ENCODE peak calls at places on chromosome 15, in four cellular contexts. K, V, T and M are unnamed samples.

GRCh38 chr15:79025201-79025600 is 65.4 kb downstream of the RASGRF1 start:
- DNase-seq in K (peak), V (no peak), T (no peak), M (no peak)

GRCh38 chr15:71595846-71596553 is 214.4 kb upstream of the NR2E3 start:
- DNase-seq in K (no peak), V (no peak), T (no peak), M (no peak)

GRCh38 chr15:85770722-85771041 is 24.0 kb downstream of the KLHL25 start:
- DNase-seq in K (no peak), V (no peak), T (no peak), M (no peak)

GRCh38 chr15:57795261-57795660 is 88.7 kb downstream of the POLR2M start:
- DNase-seq in K (no peak), V (no peak), T (no peak), M (no peak)

GRCh38 chr15:65949482-65949881 is 80.2 kb downstream of the RAB11A start:
- DNase-seq in K (no peak), V (no peak), T (no peak), M (no peak)

GRCh38 chr15:63288778-63289378 is 11.5 kb downstream of the APH1B start:
- DNase-seq in K (no peak), V (no peak), T (no peak), M (no peak)

GRCh38 chr15:42155546-42156265 is 730 bp downstream of the PLA2G4F start:
- DNase-seq in K (peak), V (no peak), T (no peak), M (no peak)

GRCh38 chr15:57444877-57445513 is 68.7 kb downstream of the CGNL1 start:
- DNase-seq in K (no peak), V (no peak), T (no peak), M (no peak)

GRCh38 chr15:91109885-91110284 is 9.8 kb downstream of the SV2B start:
- DNase-seq in K (no peak), V (no peak), T (no peak), M (no peak)

GRCh38 chr15:90557147-90557546 is 27.4 kb downstream of the CRTC3 start:
- DNase-seq in K (no peak), V (no peak), T (peak), M (no peak)

GRCh38 chr15:49300856-49301255 is 122.2 kb upstream of the FGF7 start:
- DNase-seq in K (no peak), V (no peak), T (no peak), M (no peak)

GRCh38 chr15:89356634-89357298 is 22.1 kb upstream of the POLG start:
- DNase-seq in K (no peak), V (no peak), T (no peak), M (no peak)

GRCh38 chr15:79769081-79769481 is 127.7 kb downstream of the MTHFS start:
- DNase-seq in K (no peak), V (no peak), T (no peak), M (no peak)

GRCh38 chr15:31342781-31343626 is 16.4 kb downstream of the KLF13 start:
- DNase-seq in K (no peak), V (no peak), T (no peak), M (no peak)
- H3K4me3 ChIP-seq in K (peak), V (no peak), T (no peak), M (no peak)

GRCh38 chr15:60272623-60273022 is 125.2 kb downstream of the ANXA2 start:
- DNase-seq in K (no peak), V (no peak), T (no peak), M (no peak)
- TF ChIP-seq CTCF in K (no peak), V (no peak), T (no peak), M (no peak)

DNA sequence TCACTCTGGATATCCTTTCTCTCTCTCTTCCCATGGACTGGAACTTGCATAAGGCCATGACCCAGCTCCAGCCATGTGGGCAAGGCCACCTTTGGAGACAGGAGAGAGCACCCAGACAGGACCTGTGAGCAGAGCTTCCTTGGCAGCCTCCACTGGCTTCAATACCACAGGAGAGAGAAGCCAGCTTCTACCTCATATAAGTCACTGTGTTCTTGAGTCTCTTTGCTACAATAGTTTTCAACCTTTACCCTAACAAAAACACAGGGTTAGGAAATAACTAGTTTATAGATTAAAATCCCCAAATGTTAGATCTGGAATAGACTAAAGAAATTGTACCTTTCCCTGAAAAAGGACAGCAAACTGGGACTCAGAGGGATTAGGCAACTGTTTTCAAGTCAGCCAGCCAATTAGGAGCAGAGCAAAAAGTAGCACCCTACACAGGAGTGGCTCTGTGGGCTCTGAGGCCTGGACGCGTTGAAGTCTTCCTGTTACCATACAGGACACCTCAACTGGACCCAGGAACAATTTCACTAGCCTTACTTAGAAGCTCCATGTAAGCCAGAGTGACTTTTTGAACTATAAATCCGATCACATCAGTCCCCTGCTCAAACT is 211.5 kb upstream of the ICE2 start:
- DNase-seq in K (no peak), V (no peak), T (no peak), M (no peak)
- H3K4me3 ChIP-seq in K (no peak), V (no peak), T (no peak), M (no peak)

GRCh38 chr15:28921336-28921735 is 35.6 kb downstream of the APBA2 start:
- DNase-seq in K (peak), V (no peak), T (no peak), M (no peak)

GRCh38 chr15:28923726-28924280 is 38.0 kb downstream of the APBA2 start:
- DNase-seq in K (no peak), V (no peak), T (no peak), M (no peak)

GRCh38 chr15:28920781-28921331 is 35.1 kb downstream of the APBA2 start:
- DNase-seq in K (peak), V (no peak), T (no peak), M (no peak)

GRCh38 chr15:28922712-28923012 is 36.9 kb downstream of the APBA2 start:
- DNase-seq in K (no peak), V (no peak), T (no peak), M (no peak)

DNA sequence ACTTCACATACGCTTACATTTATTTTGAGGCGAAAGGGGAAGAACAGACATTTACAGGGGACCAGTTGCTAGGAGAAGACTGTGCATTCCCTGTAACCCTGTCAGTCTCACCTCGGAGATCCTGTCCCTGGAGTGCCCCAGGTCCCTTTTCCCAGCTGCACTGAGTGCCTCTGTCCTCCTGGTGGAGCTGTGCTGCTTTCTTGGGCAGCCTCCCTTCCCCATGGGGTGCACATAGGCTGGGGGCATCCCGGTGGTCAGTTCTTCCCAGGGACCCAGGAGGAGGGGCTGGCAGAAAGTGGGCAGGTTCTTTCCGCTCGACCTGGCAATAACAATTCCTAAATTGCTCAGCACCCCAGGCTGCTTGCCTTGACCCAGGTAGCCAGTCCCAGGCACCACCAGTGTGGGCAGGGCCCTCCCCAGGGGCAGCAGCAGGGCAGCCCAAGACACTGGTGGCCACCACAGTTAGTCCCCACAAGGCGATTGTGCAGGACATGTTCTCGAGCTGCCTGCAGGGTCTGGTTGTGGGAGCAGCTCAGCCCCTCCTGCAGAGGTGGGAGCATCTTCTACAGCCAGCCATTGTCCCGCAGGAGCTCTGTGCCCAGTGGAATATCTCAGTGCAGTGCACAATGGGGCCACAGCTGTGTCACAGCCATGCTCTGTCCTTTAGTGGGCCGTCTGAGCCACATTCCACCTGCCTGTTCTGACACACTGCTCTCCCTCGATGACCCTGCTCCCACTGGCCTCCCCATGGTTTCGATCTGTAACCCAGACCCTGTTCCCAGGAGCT is 36.3 kb downstream of the APBA2 start:
- DNase-seq in K (no peak), V (no peak), T (no peak), M (no peak)
- TF ChIP-seq CTCF in K (no peak), V (no peak), T (no peak), M (no peak)

GRCh38 chr15:67070150-67070549 is 4.7 kb downstream of the SMAD3 start:
- DNase-seq in K (no peak), V (no peak), T (no peak), M (no peak)
- H3K4me3 ChIP-seq in K (no peak), V (no peak), T (no peak), M (no peak)

DNA sequence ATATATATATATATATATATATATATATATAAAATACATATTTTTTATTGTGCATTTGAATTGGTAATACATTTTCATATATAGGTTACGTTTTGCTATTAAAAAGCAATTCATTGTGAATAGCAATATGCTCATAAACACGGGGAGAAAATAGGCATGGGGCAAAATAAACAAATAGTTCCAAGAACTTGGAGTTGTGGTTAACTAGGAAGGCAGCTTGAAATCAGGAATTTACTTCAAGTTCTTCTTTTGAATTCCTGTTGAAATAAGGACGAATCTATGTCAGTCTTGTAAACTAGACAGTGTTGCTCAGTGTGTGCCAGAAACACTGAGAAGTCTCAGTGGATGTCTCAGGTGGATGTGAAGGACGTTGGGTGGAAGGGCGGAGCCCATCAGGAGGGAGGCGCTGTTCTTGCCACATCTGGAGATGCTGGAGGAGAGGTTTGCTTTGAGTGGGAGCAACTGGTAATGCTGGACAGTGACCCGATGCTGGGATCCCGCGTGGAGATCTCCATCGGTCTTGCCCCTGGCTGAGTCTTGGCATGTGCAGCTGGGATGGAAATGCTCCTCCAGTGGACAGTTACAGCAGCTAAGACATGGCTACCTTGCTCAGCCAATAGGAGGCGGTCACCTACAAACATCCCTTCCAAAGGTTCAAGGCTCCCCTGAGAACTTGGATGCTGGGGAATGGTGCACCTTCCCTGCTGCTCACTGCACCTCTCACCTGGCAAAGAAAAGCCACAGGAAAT is 2.5 kb downstream of the IL16 start:
- DNase-seq in K (no peak), V (no peak), T (no peak), M (no peak)
- TF ChIP-seq CTCF in K (no peak), V (no peak), T (no peak), M (no peak)

GRCh38 chr15:25059698-25060471 is 105.1 kb downstream of the SNRPN start:
- DNase-seq in K (peak), V (no peak), T (no peak), M (no peak)
- H3K4me3 ChIP-seq in K (no peak), V (no peak), T (no peak), M (no peak)

DNA sequence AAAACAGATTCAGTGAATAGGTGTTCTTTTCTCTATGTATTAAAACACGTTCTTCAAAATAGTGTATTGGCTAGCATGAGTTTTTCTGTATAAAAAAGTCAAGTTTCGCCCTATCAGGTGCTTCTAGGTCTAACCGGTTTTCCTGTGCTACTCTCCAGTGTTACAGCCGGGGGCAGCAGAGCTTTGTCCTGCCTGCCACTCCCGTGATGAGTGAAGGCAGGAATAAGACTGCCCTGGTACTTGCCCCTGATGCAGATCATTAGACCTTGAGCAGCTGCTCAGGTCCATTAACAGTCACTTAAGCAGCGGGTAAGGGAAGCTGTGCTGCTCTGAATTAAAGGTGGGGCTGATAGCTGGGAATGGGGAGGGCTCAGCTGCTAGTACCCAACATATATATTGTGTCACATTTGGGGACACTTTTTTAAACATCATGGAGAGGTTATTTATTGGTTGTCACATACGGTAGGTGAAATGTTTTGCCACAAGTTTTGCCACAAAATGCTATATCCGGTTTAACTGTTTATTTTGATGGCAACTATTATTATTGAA is 1.3 kb upstream of the UNC13C start:
- DNase-seq in K (no peak), V (no peak), T (peak), M (no peak)
- TF ChIP-seq CTCF in K (no peak), V (no peak), T (no peak), M (no peak)

DNA sequence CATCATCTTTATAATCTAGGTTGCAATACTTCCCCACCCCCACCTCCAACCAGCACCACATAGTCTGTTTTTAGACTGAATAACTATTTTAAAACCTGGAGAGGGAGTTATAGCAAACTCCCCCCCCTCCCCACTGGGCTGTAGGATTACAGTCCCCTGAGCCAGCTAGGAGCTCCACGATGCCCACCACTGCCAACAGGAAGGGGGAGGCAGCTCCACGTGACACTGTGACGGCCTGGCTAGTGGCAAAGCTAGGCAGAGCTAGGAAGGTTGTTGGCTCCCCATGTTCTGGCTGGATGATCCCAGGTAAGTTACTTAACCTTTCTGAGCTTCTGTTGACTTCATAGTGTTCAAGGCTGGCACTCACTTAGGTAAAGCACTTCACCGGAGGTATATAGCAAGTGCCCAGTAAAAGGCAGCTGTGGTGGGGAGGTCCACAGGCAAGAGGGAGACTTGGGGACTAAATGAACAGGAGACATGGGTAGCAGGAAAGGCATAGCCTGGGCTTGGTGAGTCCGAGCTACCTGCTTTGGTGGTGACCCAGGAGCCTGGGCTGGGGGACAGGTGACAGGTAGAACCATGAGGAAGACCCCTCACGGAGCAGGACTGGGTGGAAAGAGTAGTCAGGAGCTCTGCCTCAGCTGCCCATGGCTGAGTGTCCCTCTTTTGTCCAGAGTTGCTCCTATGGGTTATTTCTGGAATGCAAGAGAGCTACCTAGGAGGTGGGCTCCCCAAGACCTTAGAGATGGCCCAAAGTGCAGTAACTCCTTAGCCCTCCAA is 4.0 kb upstream of the TBC1D21 start:
- DNase-seq in K (no peak), V (no peak), T (no peak), M (no peak)
- H3K4me3 ChIP-seq in K (no peak), V (no peak), T (no peak), M (no peak)

DNA sequence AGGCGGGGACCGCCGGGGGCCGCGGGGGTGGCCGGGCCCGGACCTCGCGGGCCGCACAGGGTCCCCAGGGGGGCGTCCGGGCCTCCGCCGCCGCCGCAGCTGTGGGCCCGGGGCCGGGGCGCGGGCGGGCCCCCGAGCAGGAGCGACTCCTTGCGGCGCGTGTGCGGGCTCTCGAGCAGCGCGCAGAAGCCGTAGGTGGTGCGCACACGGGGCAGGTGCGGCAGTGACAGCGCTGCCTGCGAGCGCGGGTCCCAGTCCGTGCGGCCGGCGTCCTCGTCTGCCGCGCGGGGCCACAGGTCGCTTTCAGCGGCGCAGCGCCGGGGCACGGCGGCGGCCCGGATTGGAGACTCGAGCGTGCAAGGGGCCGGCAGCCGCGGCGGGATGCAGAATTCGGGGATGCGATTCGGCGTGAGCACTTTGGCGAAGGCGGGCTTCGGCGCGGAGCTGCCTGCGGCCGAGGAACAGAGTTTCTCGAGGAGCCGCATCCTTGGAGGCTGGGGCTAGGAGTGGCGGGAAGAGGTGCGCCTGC is 521 bp downstream of the C2CD4B start:
- DNase-seq in K (peak), V (no peak), T (no peak), M (no peak)
- TF ChIP-seq CTCF in K (no peak), V (no peak), T (no peak), M (no peak)